ENCODE peak calls at places on chromosome 6, in eight cellular contexts. G, B, E, Y, J, C, Z and U are unnamed samples.
A peak's percentile ranks its signal among the peaks of the same experiment; 100 is the strongest.

GRCh38 chr6:150687508-150687907 is 87.8 kb downstream of the PLEKHG1 start:
- DNase-seq in J (peak; percentile 47), C (no peak), Y (no peak), E (no peak), G (no peak), Z (no peak), B (no peak), U (no peak)

GRCh38 chr6:104686550-104687155 is 173.1 kb downstream of the HACE1 start:
- DNase-seq in B (no peak), G (no peak), J (no peak), C (no peak), Y (no peak), Z (no peak), E (no peak), U (no peak)

GRCh38 chr6:161137839-161138544 is 135.9 kb downstream of the AGPAT4 start:
- DNase-seq in Z (no peak), B (peak; percentile 56), C (no peak), E (no peak), G (no peak), Y (no peak), J (no peak), U (no peak)

GRCh38 chr6:32436995-32437836 is 2.5 kb upstream of the HLA-DRA start:
- DNase-seq in E (no peak), B (peak; percentile 17), Y (no peak), G (peak; percentile 95), C (no peak), J (no peak), Z (no peak), U (no peak)

GRCh38 chr6:1962201-1962600 is 283.2 kb downstream of the GMDS start:
- DNase-seq in J (no peak), Y (no peak), B (peak; percentile 67), E (no peak), G (no peak), Z (no peak), C (no peak), U (no peak)

GRCh38 chr6:21163110-21163837 is 430.3 kb upstream of the SOX4 start:
- DNase-seq in C (no peak), Y (no peak), G (no peak), B (peak; percentile 79), J (no peak), Z (no peak), E (no peak), U (peak; percentile 6)

GRCh38 chr6:134295953-134296553 is 21.9 kb downstream of the SGK1 start:
- DNase-seq in B (peak; percentile 100), Y (no peak), G (no peak), J (peak; percentile 54), C (peak; percentile 80), Z (no peak), E (peak; percentile 92), U (peak; percentile 12)

GRCh38 chr6:26571592-26572296 is 25.0 kb upstream of the ABT1 start:
- DNase-seq in Z (no peak), C (peak; percentile 70), Y (peak; percentile 53), J (peak; percentile 95), E (peak; percentile 90), B (peak; percentile 90), G (peak; percentile 67), U (peak; percentile 87)

GRCh38 chr6:4913705-4914411 is 90.0 kb downstream of the RPP40 start:
- DNase-seq in C (no peak), Z (no peak), G (no peak), Y (no peak), J (no peak), B (no peak), E (no peak), U (no peak)

DNA sequence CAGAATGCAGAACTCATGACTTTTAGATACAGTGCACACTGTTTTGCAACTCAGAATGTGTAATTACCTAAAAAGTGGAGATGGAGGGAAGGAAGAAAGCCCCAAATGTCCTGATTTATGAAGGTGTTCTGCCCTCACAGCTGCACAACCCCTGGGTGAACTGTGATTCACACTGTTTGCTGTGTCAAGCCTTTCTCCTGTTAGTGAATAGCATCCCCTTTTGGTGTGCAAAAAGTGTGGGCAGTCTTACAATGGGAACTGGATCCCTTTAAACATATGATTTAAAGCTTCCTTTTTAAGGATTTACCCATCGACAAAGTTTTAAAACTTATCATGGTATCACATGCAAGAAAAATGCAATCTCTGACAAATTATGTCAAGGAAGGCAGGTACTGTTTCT is 633.4 kb upstream of the EPHA7 start:
- DNase-seq in B (no peak), C (no peak), J (no peak), Y (no peak), G (no peak), Z (no peak), E (peak; percentile 30), U (no peak)
- TF ChIP-seq RAD21 in B (no peak), C (no peak), J (no peak), Y (no peak), G (no peak), Z (peak; percentile 80), E (no peak), U (peak; percentile 19)

DNA sequence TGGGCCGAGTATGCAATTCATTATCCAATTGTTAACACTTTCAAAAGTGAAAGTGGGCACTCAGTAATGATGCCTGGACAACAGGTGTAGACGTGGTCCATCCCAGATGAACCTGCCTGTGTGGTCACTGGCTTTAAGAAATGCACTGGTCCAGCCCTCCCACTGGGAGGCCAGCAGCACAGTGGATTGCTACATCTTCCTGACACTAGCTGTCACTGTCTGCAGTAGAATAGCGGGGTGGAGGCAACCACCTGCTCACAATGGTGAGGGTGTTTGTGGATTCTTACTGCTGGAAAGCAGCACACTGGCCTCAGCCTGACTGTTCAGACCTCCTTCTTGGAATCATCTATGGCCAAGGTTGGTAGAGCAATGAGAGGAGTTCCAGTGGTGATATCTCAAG is 228.2 kb upstream of the PLN start:
- DNase-seq in J (no peak), Z (no peak), Y (no peak), C (no peak), E (no peak), G (no peak), B (no peak), U (no peak)
- TF ChIP-seq RAD21 in J (no peak), Z (peak; percentile 35), Y (no peak), C (peak; percentile 38), E (no peak), G (no peak), B (no peak), U (no peak)

GRCh38 chr6:99745651-99746050 is 139.0 kb downstream of the PRDM13 start:
- DNase-seq in J (no peak), Z (no peak), C (no peak), G (no peak), B (no peak), E (peak; percentile 9), Y (no peak), U (no peak)
- TF ChIP-seq RAD21 in J (no peak), Z (no peak), C (no peak), G (no peak), B (no peak), E (no peak), Y (no peak), U (no peak)

GRCh38 chr6:35442693-35443092 is 9.4 kb upstream of the FANCE start:
- DNase-seq in G (no peak), C (no peak), Y (no peak), E (no peak), J (no peak), Z (no peak), B (no peak), U (no peak)
- TF ChIP-seq RAD21 in G (no peak), C (no peak), Y (no peak), E (no peak), J (no peak), Z (no peak), B (no peak), U (no peak)